ENCODE peak calls at places on chromosomes 5 and 9, in seven cellular contexts. One of them, this sample, is unnamed.

GRCh38 chr9:130523921-130524320 is 55.5 kb upstream of the FUBP3 start:
- DNase-seq in hypothalamus: no peak
- DNase-seq in left ventricle myocardium inferior: no peak
- DNase-seq in naive thymus-derived CD4-positive, alpha-beta T cell: no peak
- DNase-seq in brain microvascular endothelial cell: no peak
- DNase-seq in AG08395: no peak
- DNase-seq in stimulated activated CD4-positive, alpha-beta T cell treated with anti-CD3 and anti-CD28 coated beads, Interleukin-1b, Interleukin-23, amount 100 ng/mL, for 24 hours: no peak
- DNase-seq in this sample: no peak

GRCh38 chr9:121609845-121610637 is 41.4 kb upstream of the DAB2IP start:
- DNase-seq in hypothalamus: no peak
- DNase-seq in left ventricle myocardium inferior: no peak
- DNase-seq in naive thymus-derived CD4-positive, alpha-beta T cell: no peak
- DNase-seq in brain microvascular endothelial cell: peak; percentile 11
- DNase-seq in AG08395: peak; percentile 45
- DNase-seq in stimulated activated CD4-positive, alpha-beta T cell treated with anti-CD3 and anti-CD28 coated beads, Interleukin-1b, Interleukin-23, amount 100 ng/mL, for 24 hours: no peak
- DNase-seq in this sample: no peak

GRCh38 chr5:134209477-134210240 is 16.2 kb downstream of the PPP2CA start:
- DNase-seq in hypothalamus: no peak
- DNase-seq in left ventricle myocardium inferior: no peak
- DNase-seq in naive thymus-derived CD4-positive, alpha-beta T cell: no peak
- DNase-seq in brain microvascular endothelial cell: no peak
- DNase-seq in AG08395: no peak
- DNase-seq in stimulated activated CD4-positive, alpha-beta T cell treated with anti-CD3 and anti-CD28 coated beads, Interleukin-1b, Interleukin-23, amount 100 ng/mL, for 24 hours: no peak
- DNase-seq in this sample: no peak

GRCh38 chr5:96244696-96245095 is 188.4 kb downstream of the PCSK1 start:
- DNase-seq in hypothalamus: no peak
- DNase-seq in left ventricle myocardium inferior: no peak
- DNase-seq in naive thymus-derived CD4-positive, alpha-beta T cell: no peak
- DNase-seq in brain microvascular endothelial cell: no peak
- DNase-seq in AG08395: no peak
- DNase-seq in stimulated activated CD4-positive, alpha-beta T cell treated with anti-CD3 and anti-CD28 coated beads, Interleukin-1b, Interleukin-23, amount 100 ng/mL, for 24 hours: no peak
- DNase-seq in this sample: no peak

GRCh38 chr5:77844408-77845272 is 68.5 kb upstream of the TBCA start:
- DNase-seq in hypothalamus: no peak
- DNase-seq in left ventricle myocardium inferior: no peak
- DNase-seq in naive thymus-derived CD4-positive, alpha-beta T cell: no peak
- DNase-seq in brain microvascular endothelial cell: no peak
- DNase-seq in AG08395: peak; percentile 17
- DNase-seq in stimulated activated CD4-positive, alpha-beta T cell treated with anti-CD3 and anti-CD28 coated beads, Interleukin-1b, Interleukin-23, amount 100 ng/mL, for 24 hours: no peak
- DNase-seq in this sample: no peak

GRCh38 chr5:51225671-51226419 is 157.4 kb upstream of the ISL1 start:
- DNase-seq in hypothalamus: no peak
- DNase-seq in left ventricle myocardium inferior: no peak
- DNase-seq in naive thymus-derived CD4-positive, alpha-beta T cell: no peak
- DNase-seq in brain microvascular endothelial cell: no peak
- DNase-seq in AG08395: no peak
- DNase-seq in stimulated activated CD4-positive, alpha-beta T cell treated with anti-CD3 and anti-CD28 coated beads, Interleukin-1b, Interleukin-23, amount 100 ng/mL, for 24 hours: no peak
- DNase-seq in this sample: peak; percentile 43

GRCh38 chr9:114250235-114250568 is 72.7 kb upstream of the ORM1 start:
- DNase-seq in hypothalamus: peak; percentile 83
- DNase-seq in left ventricle myocardium inferior: peak; percentile 86
- DNase-seq in naive thymus-derived CD4-positive, alpha-beta T cell: no peak
- DNase-seq in brain microvascular endothelial cell: peak; percentile 4
- DNase-seq in AG08395: peak; percentile 94
- DNase-seq in stimulated activated CD4-positive, alpha-beta T cell treated with anti-CD3 and anti-CD28 coated beads, Interleukin-1b, Interleukin-23, amount 100 ng/mL, for 24 hours: no peak
- DNase-seq in this sample: no peak

GRCh38 chr5:139075066-139076050 is 122.8 kb downstream of the SIL1 start:
- DNase-seq in hypothalamus: no peak
- DNase-seq in left ventricle myocardium inferior: no peak
- DNase-seq in naive thymus-derived CD4-positive, alpha-beta T cell: no peak
- DNase-seq in brain microvascular endothelial cell: no peak
- DNase-seq in AG08395: peak; percentile 45
- DNase-seq in stimulated activated CD4-positive, alpha-beta T cell treated with anti-CD3 and anti-CD28 coated beads, Interleukin-1b, Interleukin-23, amount 100 ng/mL, for 24 hours: no peak
- DNase-seq in this sample: no peak

GRCh38 chr5:80763211-80763610 is 108.4 kb upstream of the DHFR start:
- DNase-seq in hypothalamus: no peak
- DNase-seq in left ventricle myocardium inferior: no peak
- DNase-seq in naive thymus-derived CD4-positive, alpha-beta T cell: no peak
- DNase-seq in brain microvascular endothelial cell: no peak
- DNase-seq in AG08395: no peak
- DNase-seq in stimulated activated CD4-positive, alpha-beta T cell treated with anti-CD3 and anti-CD28 coated beads, Interleukin-1b, Interleukin-23, amount 100 ng/mL, for 24 hours: no peak
- DNase-seq in this sample: no peak

GRCh38 chr5:3339092-3339797 is 256.4 kb upstream of the IRX1 start:
- DNase-seq in hypothalamus: no peak
- DNase-seq in left ventricle myocardium inferior: no peak
- DNase-seq in naive thymus-derived CD4-positive, alpha-beta T cell: no peak
- DNase-seq in brain microvascular endothelial cell: no peak
- DNase-seq in AG08395: peak; percentile 18
- DNase-seq in stimulated activated CD4-positive, alpha-beta T cell treated with anti-CD3 and anti-CD28 coated beads, Interleukin-1b, Interleukin-23, amount 100 ng/mL, for 24 hours: no peak
- DNase-seq in this sample: no peak

GRCh38 chr5:9392625-9393024 is 153.2 kb downstream of the SEMA5A start:
- DNase-seq in hypothalamus: no peak
- DNase-seq in left ventricle myocardium inferior: no peak
- DNase-seq in naive thymus-derived CD4-positive, alpha-beta T cell: no peak
- DNase-seq in brain microvascular endothelial cell: no peak
- DNase-seq in AG08395: no peak
- DNase-seq in stimulated activated CD4-positive, alpha-beta T cell treated with anti-CD3 and anti-CD28 coated beads, Interleukin-1b, Interleukin-23, amount 100 ng/mL, for 24 hours: no peak
- DNase-seq in this sample: no peak

GRCh38 chr5:67050125-67050524 is 146.5 kb downstream of the CD180 start:
- DNase-seq in hypothalamus: no peak
- DNase-seq in left ventricle myocardium inferior: no peak
- DNase-seq in naive thymus-derived CD4-positive, alpha-beta T cell: no peak
- DNase-seq in brain microvascular endothelial cell: no peak
- DNase-seq in AG08395: no peak
- DNase-seq in stimulated activated CD4-positive, alpha-beta T cell treated with anti-CD3 and anti-CD28 coated beads, Interleukin-1b, Interleukin-23, amount 100 ng/mL, for 24 hours: no peak
- DNase-seq in this sample: no peak

GRCh38 chr9:31745886-31746285 is 638.6 kb upstream of the ACO1 start:
- DNase-seq in hypothalamus: no peak
- DNase-seq in left ventricle myocardium inferior: no peak
- DNase-seq in naive thymus-derived CD4-positive, alpha-beta T cell: no peak
- DNase-seq in brain microvascular endothelial cell: no peak
- DNase-seq in AG08395: no peak
- DNase-seq in stimulated activated CD4-positive, alpha-beta T cell treated with anti-CD3 and anti-CD28 coated beads, Interleukin-1b, Interleukin-23, amount 100 ng/mL, for 24 hours: no peak
- DNase-seq in this sample: no peak

GRCh38 chr9:98132806-98133631 is 14.0 kb upstream of the TRIM14 start:
- DNase-seq in hypothalamus: no peak
- DNase-seq in left ventricle myocardium inferior: no peak
- DNase-seq in naive thymus-derived CD4-positive, alpha-beta T cell: no peak
- DNase-seq in brain microvascular endothelial cell: no peak
- DNase-seq in AG08395: no peak
- DNase-seq in stimulated activated CD4-positive, alpha-beta T cell treated with anti-CD3 and anti-CD28 coated beads, Interleukin-1b, Interleukin-23, amount 100 ng/mL, for 24 hours: no peak
- DNase-seq in this sample: no peak

GRCh38 chr5:56078675-56079500 is 84.1 kb upstream of the IL6ST start:
- DNase-seq in hypothalamus: no peak
- DNase-seq in left ventricle myocardium inferior: peak; percentile 47
- DNase-seq in naive thymus-derived CD4-positive, alpha-beta T cell: no peak
- DNase-seq in brain microvascular endothelial cell: no peak
- DNase-seq in AG08395: peak; percentile 37
- DNase-seq in stimulated activated CD4-positive, alpha-beta T cell treated with anti-CD3 and anti-CD28 coated beads, Interleukin-1b, Interleukin-23, amount 100 ng/mL, for 24 hours: no peak
- DNase-seq in this sample: no peak

GRCh38 chr5:51104556-51104955 is 278.7 kb upstream of the ISL1 start:
- DNase-seq in hypothalamus: no peak
- DNase-seq in left ventricle myocardium inferior: no peak
- DNase-seq in naive thymus-derived CD4-positive, alpha-beta T cell: no peak
- DNase-seq in brain microvascular endothelial cell: no peak
- DNase-seq in AG08395: no peak
- DNase-seq in stimulated activated CD4-positive, alpha-beta T cell treated with anti-CD3 and anti-CD28 coated beads, Interleukin-1b, Interleukin-23, amount 100 ng/mL, for 24 hours: no peak
- DNase-seq in this sample: no peak

GRCh38 chr5:2898661-2899060 is 147.2 kb upstream of the IRX2 start:
- DNase-seq in hypothalamus: no peak
- DNase-seq in left ventricle myocardium inferior: no peak
- DNase-seq in naive thymus-derived CD4-positive, alpha-beta T cell: no peak
- DNase-seq in brain microvascular endothelial cell: no peak
- DNase-seq in AG08395: no peak
- DNase-seq in stimulated activated CD4-positive, alpha-beta T cell treated with anti-CD3 and anti-CD28 coated beads, Interleukin-1b, Interleukin-23, amount 100 ng/mL, for 24 hours: no peak
- DNase-seq in this sample: no peak

GRCh38 chr9:4555251-4555650 is 65.0 kb downstream of the SLC1A1 start:
- DNase-seq in hypothalamus: no peak
- DNase-seq in left ventricle myocardium inferior: no peak
- DNase-seq in naive thymus-derived CD4-positive, alpha-beta T cell: peak; percentile 76
- DNase-seq in brain microvascular endothelial cell: peak; percentile 62
- DNase-seq in AG08395: no peak
- DNase-seq in stimulated activated CD4-positive, alpha-beta T cell treated with anti-CD3 and anti-CD28 coated beads, Interleukin-1b, Interleukin-23, amount 100 ng/mL, for 24 hours: no peak
- DNase-seq in this sample: no peak

GRCh38 chr9:134783699-134784039 is 96.9 kb upstream of the FCN2 start:
- DNase-seq in hypothalamus: no peak
- DNase-seq in left ventricle myocardium inferior: peak; percentile 53
- DNase-seq in naive thymus-derived CD4-positive, alpha-beta T cell: no peak
- DNase-seq in brain microvascular endothelial cell: no peak
- DNase-seq in AG08395: peak; percentile 40
- DNase-seq in stimulated activated CD4-positive, alpha-beta T cell treated with anti-CD3 and anti-CD28 coated beads, Interleukin-1b, Interleukin-23, amount 100 ng/mL, for 24 hours: no peak
- DNase-seq in this sample: no peak

GRCh38 chr9:1173211-1173610 is 123.1 kb downstream of the DMRT2 start:
- DNase-seq in hypothalamus: no peak
- DNase-seq in left ventricle myocardium inferior: no peak
- DNase-seq in naive thymus-derived CD4-positive, alpha-beta T cell: no peak
- DNase-seq in brain microvascular endothelial cell: no peak
- DNase-seq in AG08395: peak; percentile 20
- DNase-seq in stimulated activated CD4-positive, alpha-beta T cell treated with anti-CD3 and anti-CD28 coated beads, Interleukin-1b, Interleukin-23, amount 100 ng/mL, for 24 hours: no peak
- DNase-seq in this sample: no peak

GRCh38 chr9:14441976-14442651 is 128.2 kb upstream of the NFIB start:
- DNase-seq in hypothalamus: no peak
- DNase-seq in left ventricle myocardium inferior: no peak
- DNase-seq in naive thymus-derived CD4-positive, alpha-beta T cell: no peak
- DNase-seq in brain microvascular endothelial cell: no peak
- DNase-seq in AG08395: peak; percentile 8
- DNase-seq in stimulated activated CD4-positive, alpha-beta T cell treated with anti-CD3 and anti-CD28 coated beads, Interleukin-1b, Interleukin-23, amount 100 ng/mL, for 24 hours: no peak
- DNase-seq in this sample: no peak

GRCh38 chr9:71819115-71819739 is 50.9 kb upstream of the CEMIP2 start:
- DNase-seq in hypothalamus: no peak
- DNase-seq in left ventricle myocardium inferior: no peak
- DNase-seq in naive thymus-derived CD4-positive, alpha-beta T cell: peak; percentile 57
- DNase-seq in brain microvascular endothelial cell: peak; percentile 26
- DNase-seq in AG08395: peak; percentile 35
- DNase-seq in stimulated activated CD4-positive, alpha-beta T cell treated with anti-CD3 and anti-CD28 coated beads, Interleukin-1b, Interleukin-23, amount 100 ng/mL, for 24 hours: peak; percentile 41
- DNase-seq in this sample: peak; percentile 57

GRCh38 chr9:136352682-136353081 is 10.9 kb downstream of the DNLZ start:
- DNase-seq in hypothalamus: no peak
- DNase-seq in left ventricle myocardium inferior: no peak
- DNase-seq in naive thymus-derived CD4-positive, alpha-beta T cell: no peak
- DNase-seq in brain microvascular endothelial cell: no peak
- DNase-seq in AG08395: no peak
- DNase-seq in stimulated activated CD4-positive, alpha-beta T cell treated with anti-CD3 and anti-CD28 coated beads, Interleukin-1b, Interleukin-23, amount 100 ng/mL, for 24 hours: no peak
- DNase-seq in this sample: no peak

GRCh38 chr5:78811121-78811832 is 162.7 kb upstream of the LHFPL2 start:
- DNase-seq in hypothalamus: no peak
- DNase-seq in left ventricle myocardium inferior: no peak
- DNase-seq in naive thymus-derived CD4-positive, alpha-beta T cell: no peak
- DNase-seq in brain microvascular endothelial cell: no peak
- DNase-seq in AG08395: no peak
- DNase-seq in stimulated activated CD4-positive, alpha-beta T cell treated with anti-CD3 and anti-CD28 coated beads, Interleukin-1b, Interleukin-23, amount 100 ng/mL, for 24 hours: no peak
- DNase-seq in this sample: no peak

GRCh38 chr5:53323943-53324642 is 156.3 kb upstream of the FST start:
- DNase-seq in hypothalamus: no peak
- DNase-seq in left ventricle myocardium inferior: no peak
- DNase-seq in naive thymus-derived CD4-positive, alpha-beta T cell: no peak
- DNase-seq in brain microvascular endothelial cell: no peak
- DNase-seq in AG08395: no peak
- DNase-seq in stimulated activated CD4-positive, alpha-beta T cell treated with anti-CD3 and anti-CD28 coated beads, Interleukin-1b, Interleukin-23, amount 100 ng/mL, for 24 hours: no peak
- DNase-seq in this sample: no peak

GRCh38 chr5:76555717-76556116 is 67.5 kb downstream of the F2RL2 start:
- DNase-seq in hypothalamus: no peak
- DNase-seq in left ventricle myocardium inferior: no peak
- DNase-seq in naive thymus-derived CD4-positive, alpha-beta T cell: no peak
- DNase-seq in brain microvascular endothelial cell: no peak
- DNase-seq in AG08395: no peak
- DNase-seq in stimulated activated CD4-positive, alpha-beta T cell treated with anti-CD3 and anti-CD28 coated beads, Interleukin-1b, Interleukin-23, amount 100 ng/mL, for 24 hours: no peak
- DNase-seq in this sample: no peak

GRCh38 chr9:121807918-121808278 is 156.5 kb downstream of the DAB2IP start:
- DNase-seq in hypothalamus: no peak
- DNase-seq in left ventricle myocardium inferior: no peak
- DNase-seq in naive thymus-derived CD4-positive, alpha-beta T cell: no peak
- DNase-seq in brain microvascular endothelial cell: no peak
- DNase-seq in AG08395: no peak
- DNase-seq in stimulated activated CD4-positive, alpha-beta T cell treated with anti-CD3 and anti-CD28 coated beads, Interleukin-1b, Interleukin-23, amount 100 ng/mL, for 24 hours: no peak
- DNase-seq in this sample: no peak

GRCh38 chr5:133392448-133392847 is 219.9 kb downstream of the FSTL4 start:
- DNase-seq in hypothalamus: no peak
- DNase-seq in left ventricle myocardium inferior: no peak
- DNase-seq in naive thymus-derived CD4-positive, alpha-beta T cell: no peak
- DNase-seq in brain microvascular endothelial cell: no peak
- DNase-seq in AG08395: no peak
- DNase-seq in stimulated activated CD4-positive, alpha-beta T cell treated with anti-CD3 and anti-CD28 coated beads, Interleukin-1b, Interleukin-23, amount 100 ng/mL, for 24 hours: no peak
- DNase-seq in this sample: no peak

GRCh38 chr5:40442346-40442745 is 237.4 kb upstream of the PTGER4 start:
- DNase-seq in hypothalamus: no peak
- DNase-seq in left ventricle myocardium inferior: no peak
- DNase-seq in naive thymus-derived CD4-positive, alpha-beta T cell: peak; percentile 40
- DNase-seq in brain microvascular endothelial cell: peak; percentile 50
- DNase-seq in AG08395: no peak
- DNase-seq in stimulated activated CD4-positive, alpha-beta T cell treated with anti-CD3 and anti-CD28 coated beads, Interleukin-1b, Interleukin-23, amount 100 ng/mL, for 24 hours: no peak
- DNase-seq in this sample: peak; percentile 6

GRCh38 chr5:148416921-148417320 is 33.2 kb downstream of the FBXO38 start:
- DNase-seq in hypothalamus: no peak
- DNase-seq in left ventricle myocardium inferior: no peak
- DNase-seq in naive thymus-derived CD4-positive, alpha-beta T cell: no peak
- DNase-seq in brain microvascular endothelial cell: peak; percentile 49
- DNase-seq in AG08395: no peak
- DNase-seq in stimulated activated CD4-positive, alpha-beta T cell treated with anti-CD3 and anti-CD28 coated beads, Interleukin-1b, Interleukin-23, amount 100 ng/mL, for 24 hours: no peak
- DNase-seq in this sample: no peak

This sample was measured in Calu3.